ENCODE peak calls at places on chromosomes 2 and 18, in four cellular contexts. D is K562, U is GM12878, T is HepG2. X is an unnamed sample.

GRCh38 chr2:233387667-233388528 is 33.6 kb downstream of the DGKD start:
- DNase-seq in T (peak; percentile 85), U (no peak), D (no peak), X (no peak)

GRCh38 chr2:184339966-184340365 is 258.4 kb upstream of the ZNF804A start:
- DNase-seq in U (no peak), T (no peak), D (no peak), X (no peak)

GRCh38 chr2:9466147-9466683 is 8.1 kb upstream of the IAH1 start:
- DNase-seq in D (no peak), U (no peak), T (no peak), X (no peak)

GRCh38 chr2:180761224-180761623 is 219.2 kb upstream of the UBE2E3 start:
- DNase-seq in T (peak; percentile 89), D (no peak), U (no peak), X (no peak)

GRCh38 chr2:55054076-55054475 is 3.8 kb upstream of the RTN4 start:
- DNase-seq in D (no peak), U (no peak), T (no peak), X (no peak)

GRCh38 chr2:229445501-229446294 is 174.6 kb upstream of the PID1 start:
- DNase-seq in T (no peak), D (no peak), U (no peak), X (no peak)

GRCh38 chr18:80258640-80259039 is 11.3 kb upstream of the PARD6G start:
- DNase-seq in D (no peak), U (no peak), T (no peak), X (no peak)

GRCh38 chr2:43251171-43251731 is 24.8 kb upstream of the ZFP36L2 start:
- DNase-seq in T (peak; percentile 46), D (no peak), U (no peak), X (no peak)

GRCh38 chr2:182713611-182714010 is 2.4 kb upstream of the DNAJC10 start:
- DNase-seq in U (no peak), D (no peak), T (no peak), X (no peak)

GRCh38 chr2:235554936-235555335 is 61.1 kb downstream of the AGAP1 start:
- DNase-seq in D (no peak), T (no peak), U (no peak), X (no peak)

GRCh38 chr2:189446780-189447179 is 5.5 kb downstream of the WDR75 start:
- DNase-seq in U (no peak), T (no peak), D (no peak), X (no peak)

GRCh38 chr2:9170458-9171130 is 36.0 kb upstream of the ASAP2 start:
- DNase-seq in T (no peak), U (no peak), D (no peak), X (no peak)

GRCh38 chr2:186757009-186757408 is 63.1 kb downstream of the FAM171B start:
- DNase-seq in T (no peak), U (no peak), D (no peak), X (no peak)

GRCh38 chr18:59026831-59027410 is 112.8 kb upstream of the SEC11C start:
- DNase-seq in U (no peak), D (no peak), T (no peak), X (no peak)

GRCh38 chr18:41096504-41096903 is 858.5 kb upstream of the PIK3C3 start:
- DNase-seq in D (no peak), U (no peak), T (no peak), X (no peak)

GRCh38 chr18:53702480-53702879 is 522.0 kb downstream of the MBD2 start:
- DNase-seq in D (no peak), T (no peak), U (no peak), X (no peak)

GRCh38 chr18:11872479-11873136 is 21.4 kb downstream of the CHMP1B start:
- DNase-seq in D (peak; percentile 62), T (peak; percentile 71), U (no peak), X (no peak)

GRCh38 chr2:46983065-46983801 is 67.6 kb upstream of the MCFD2 start:
- DNase-seq in U (peak; percentile 75), T (no peak), D (peak; percentile 41), X (peak; percentile 67)

GRCh38 chr2:102442967-102443828 is 20.2 kb downstream of the IL18RAP start:
- DNase-seq in D (no peak), T (peak; percentile 30), U (no peak), X (no peak)

GRCh38 chr18:44592639-44593038 is 88.0 kb upstream of the SETBP1 start:
- DNase-seq in D (no peak), U (no peak), T (no peak), X (no peak)

GRCh38 chr2:200677721-200678532 is 92.1 kb downstream of the AOX1 start:
- DNase-seq in U (no peak), D (no peak), T (peak; percentile 50), X (no peak)

GRCh38 chr18:36592282-36592681 is 236.5 kb downstream of the TPGS2 start:
- DNase-seq in U (no peak), T (no peak), D (no peak), X (no peak)

GRCh38 chr2:232668805-232669444 is 28.2 kb upstream of the GIGYF2 start:
- DNase-seq in D (no peak), T (peak; percentile 38), U (no peak), X (no peak)

GRCh38 chr2:71849603-71850305 is 297.9 kb downstream of the CYP26B1 start:
- DNase-seq in D (no peak), U (no peak), T (no peak), X (no peak)

GRCh38 chr2:230330725-230331124 is 3.7 kb downstream of the SP140L start:
- DNase-seq in T (no peak), U (no peak), D (no peak), X (no peak)

GRCh38 chr2:226756131-226756530 is 43.5 kb downstream of the IRS1 start:
- DNase-seq in D (no peak), U (no peak), T (peak; percentile 12), X (no peak)

GRCh38 chr2:196172976-196173375 is 1.6 kb upstream of the STK17B start:
- DNase-seq in D (no peak), U (no peak), T (no peak), X (no peak)

GRCh38 chr2:43950383-43951008 is 45.3 kb downstream of the LRPPRC start:
- DNase-seq in T (peak; percentile 54), D (no peak), U (no peak), X (no peak)

GRCh38 chr2:29405266-29405665 is 290.1 kb downstream of the CLIP4 start:
- DNase-seq in U (no peak), T (no peak), D (no peak), X (no peak)

GRCh38 chr18:2723207-2723606 is 67.7 kb downstream of the SMCHD1 start:
- DNase-seq in U (no peak), D (no peak), T (no peak), X (no peak)

GRCh38 chr2:97360202-97360601 is 229.5 kb downstream of the ANKRD36B start:
- DNase-seq in T (no peak), U (no peak), D (no peak), X (no peak)

GRCh38 chr18:37705016-37705415 is 139.4 kb upstream of the CELF4 start:
- DNase-seq in U (no peak), D (no peak), T (no peak), X (no peak)

GRCh38 chr2:31235504-31235902 is 1.6 kb downstream of the EHD3 start:
- DNase-seq in U (no peak), T (no peak), D (peak; percentile 29), X (no peak)

GRCh38 chr2:42281682-42282081 is 79.3 kb downstream of the COX7A2L start:
- DNase-seq in U (no peak), T (no peak), D (no peak), X (no peak)

GRCh38 chr2:223995569-223995968 is 38.3 kb downstream of the MRPL44 start:
- DNase-seq in D (no peak), U (no peak), T (peak; percentile 47), X (no peak)

GRCh38 chr18:12304351-12305210 is 3.5 kb upstream of the TUBB6 start:
- DNase-seq in T (no peak), U (no peak), D (no peak), X (no peak)

GRCh38 chr18:58452392-58453166 is 176.3 kb downstream of the ALPK2 start:
- DNase-seq in D (no peak), T (no peak), U (no peak), X (no peak)

GRCh38 chr2:121804340-121804739 is 48.9 kb downstream of the TSN start:
- DNase-seq in T (no peak), D (no peak), U (peak; percentile 45), X (peak; percentile 31)

GRCh38 chr2:138121769-138122661 is 157.7 kb downstream of the HNMT start:
- DNase-seq in T (peak; percentile 49), U (no peak), D (no peak), X (no peak)
- TF ChIP-seq POLR2A in T (no peak), U (no peak), D (no peak), X (no peak)

DNA sequence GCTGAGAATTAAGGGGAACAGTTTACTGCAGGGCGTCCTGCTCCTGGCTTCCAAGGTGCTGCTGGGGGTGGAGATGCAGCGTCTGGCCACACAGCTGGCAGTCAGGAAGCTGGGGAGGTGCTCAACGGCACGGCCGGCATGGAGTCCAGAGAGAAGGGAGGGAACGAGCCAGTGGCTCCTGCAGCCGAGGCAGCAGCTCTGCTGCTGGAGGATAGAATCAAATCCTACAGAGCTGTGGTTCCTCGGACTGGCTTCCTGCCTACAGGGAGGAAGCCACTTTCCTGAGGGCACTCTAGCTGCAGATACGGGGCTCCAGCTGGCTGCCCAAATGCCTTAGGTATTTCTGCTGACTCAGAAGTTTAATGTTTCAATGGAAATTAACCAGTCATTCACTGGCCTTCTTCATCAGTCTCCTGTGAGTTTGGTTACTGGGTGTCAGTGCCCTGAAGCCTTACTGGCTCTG is 266.3 kb downstream of the TWIST2 start:
- DNase-seq in U (no peak), T (no peak), D (no peak), X (no peak)
- TF ChIP-seq POLR2AphosphoS5 in U (no peak), T (no peak), D (no peak), X (no peak)

GRCh38 chr2:24785704-24786321 is 7.4 kb downstream of the PTRHD1 start:
- DNase-seq in U (peak; percentile 27), D (no peak), T (no peak), X (no peak)
- TF ChIP-seq TAF1 in U (no peak), D (no peak), T (no peak), X (no peak)

GRCh38 chr18:27124196-27124595 is 60.9 kb downstream of the CHST9 start:
- DNase-seq in D (no peak), T (no peak), U (no peak), X (no peak)

GRCh38 chr18:27114842-27115241 is 70.3 kb downstream of the CHST9 start:
- DNase-seq in U (no peak), D (no peak), T (no peak), X (no peak)

GRCh38 chr18:27121108-27121507 is 64.0 kb downstream of the CHST9 start:
- DNase-seq in T (no peak), D (no peak), U (no peak), X (no peak)

GRCh38 chr18:27118964-27119363 is 66.1 kb downstream of the CHST9 start:
- DNase-seq in T (no peak), D (no peak), U (no peak), X (no peak)

DNA sequence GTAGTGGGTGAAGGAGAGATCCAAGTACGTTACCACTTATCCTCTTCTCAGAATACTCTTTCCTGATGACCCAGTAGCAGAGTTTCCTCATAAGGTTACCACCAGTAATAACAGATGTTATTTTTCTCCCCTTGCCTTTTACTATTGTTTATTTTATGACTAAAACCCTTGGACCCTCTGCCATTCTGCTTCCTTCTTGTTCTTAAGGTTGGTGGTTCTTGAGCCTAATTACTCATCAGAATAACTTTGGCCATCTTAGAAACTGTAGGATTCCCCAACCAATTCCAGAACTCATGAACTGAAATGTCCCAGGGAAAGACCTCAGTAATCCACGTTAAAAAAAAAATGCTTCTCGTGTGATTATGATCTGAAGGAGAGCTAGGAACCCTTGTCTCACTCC is 64.9 kb downstream of the CHST9 start:
- DNase-seq in D (no peak), U (no peak), T (no peak), X (no peak)
- TF ChIP-seq POLR2A in D (no peak), U (no peak), T (no peak), X (no peak)